ENCODE peak calls at places on chromosomes 7 and 10, in five cellular contexts. G is transverse colon, W is neural progenitor cell, L is AG04450, Y is lower lobe of right lung. N is an unnamed sample.

GRCh38 chr10:78185693-78186055 is 152.0 kb downstream of the RPS24 start:
- DNase-seq in G (no peak), W (no peak), L (no peak), Y (no peak), N (no peak)

GRCh38 chr10:127500098-127500497 is 49.0 kb upstream of the NPS start:
- DNase-seq in G (no peak), W (no peak), L (no peak), Y (no peak), N (no peak)

GRCh38 chr7:159027803-159028455 is 116.7 kb downstream of the VIPR2 start:
- DNase-seq in G (peak), W (peak), L (no peak), Y (no peak), N (no peak)

GRCh38 chr7:33649476-33650441 is 255.6 kb upstream of the BMPER start:
- DNase-seq in G (peak), W (no peak), L (no peak), Y (no peak), N (no peak)

GRCh38 chr10:14604181-14605142 is 170.2 kb downstream of the FAM107B start:
- DNase-seq in G (peak), W (peak), L (no peak), Y (peak), N (no peak)

GRCh38 chr7:131249003-131249402 is 78.7 kb upstream of the MKLN1 start:
- DNase-seq in G (peak), W (no peak), L (peak), Y (peak), N (peak)

GRCh38 chr7:16067695-16068094 is 353.6 kb downstream of the CRPPA start:
- DNase-seq in G (no peak), W (no peak), L (no peak), Y (no peak), N (no peak)

GRCh38 chr10:124150189-124150806 is 56.9 kb upstream of the CHST15 start:
- DNase-seq in G (no peak), W (peak), L (no peak), Y (no peak), N (no peak)

GRCh38 chr10:130801784-130802183 is 509.7 kb downstream of the TCERG1L start:
- DNase-seq in G (no peak), W (no peak), L (no peak), Y (no peak), N (no peak)

DNA sequence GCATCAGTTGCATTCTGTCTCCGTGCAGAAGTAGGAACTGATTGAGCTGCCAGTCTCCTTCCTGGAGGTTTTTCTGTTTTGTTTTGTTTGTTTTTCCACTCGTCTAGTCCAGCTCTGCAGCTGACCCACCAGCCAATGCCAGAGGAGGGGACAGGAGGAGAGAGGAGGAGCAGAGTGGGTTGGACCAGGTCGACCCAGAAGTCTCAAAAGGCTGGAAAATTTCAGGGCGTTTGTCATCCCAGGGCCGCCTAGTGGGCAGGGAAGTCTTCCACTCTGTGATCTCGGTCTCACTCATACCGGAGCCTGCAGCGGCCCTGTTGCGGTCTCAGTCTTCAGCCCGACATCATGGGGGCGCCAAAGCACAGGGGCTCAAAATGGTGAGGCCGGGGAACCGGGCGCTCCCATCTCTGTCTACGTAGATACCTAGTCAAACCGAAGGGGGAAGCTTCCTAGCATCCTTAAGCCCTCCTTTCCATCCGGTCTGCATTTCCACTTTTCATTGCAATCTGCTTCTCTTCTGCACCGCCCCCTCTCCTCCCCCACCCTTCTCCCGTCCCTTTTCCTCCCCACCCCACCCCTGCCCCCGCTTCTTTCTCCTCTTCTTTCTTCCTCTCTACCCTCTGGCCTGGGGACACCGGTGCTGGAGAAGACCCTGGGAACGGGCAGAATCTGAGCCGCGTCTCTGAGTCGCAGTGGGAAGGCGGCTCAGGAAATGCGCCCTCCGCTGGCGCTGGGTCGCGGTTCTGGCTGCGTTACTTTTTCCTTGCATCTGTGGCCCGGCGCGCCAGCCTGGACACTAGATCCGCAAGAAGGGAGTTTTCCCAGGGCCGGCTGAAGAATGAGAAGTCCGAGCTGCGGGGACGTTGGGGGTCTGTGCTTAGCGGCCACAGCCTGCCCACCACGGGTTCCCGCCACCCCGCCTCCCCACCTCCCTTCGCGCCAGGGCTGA is 16.2 kb upstream of the PAX2 start:
- DNase-seq in G (no peak), W (peak), L (no peak), Y (no peak), N (no peak)
- TF ChIP-seq CTCF in G (peak), W (peak), L (peak), Y (no peak), N (peak)

GRCh38 chr10:80473692-80474596 is 19.8 kb downstream of the TSPAN14 start:
- DNase-seq in G (no peak), W (no peak), L (no peak), Y (no peak), N (no peak)
- H3K4me3 ChIP-seq in G (no peak), W (no peak), L (no peak), Y (no peak), N (no peak)

GRCh38 chr10:48982584-48982983 is 42.9 kb upstream of the LRRC18 start:
- DNase-seq in G (no peak), W (no peak), L (no peak), Y (no peak), N (no peak)

GRCh38 chr10:48981310-48981907 is 41.8 kb upstream of the LRRC18 start:
- DNase-seq in G (peak), W (peak), L (peak), Y (peak), N (peak)

GRCh38 chr10:48978318-48978717 is 38.7 kb upstream of the LRRC18 start:
- DNase-seq in G (no peak), W (no peak), L (no peak), Y (no peak), N (no peak)

GRCh38 chr10:48985621-48986158 is 46.0 kb upstream of the LRRC18 start:
- DNase-seq in G (no peak), W (no peak), L (no peak), Y (no peak), N (no peak)

DNA sequence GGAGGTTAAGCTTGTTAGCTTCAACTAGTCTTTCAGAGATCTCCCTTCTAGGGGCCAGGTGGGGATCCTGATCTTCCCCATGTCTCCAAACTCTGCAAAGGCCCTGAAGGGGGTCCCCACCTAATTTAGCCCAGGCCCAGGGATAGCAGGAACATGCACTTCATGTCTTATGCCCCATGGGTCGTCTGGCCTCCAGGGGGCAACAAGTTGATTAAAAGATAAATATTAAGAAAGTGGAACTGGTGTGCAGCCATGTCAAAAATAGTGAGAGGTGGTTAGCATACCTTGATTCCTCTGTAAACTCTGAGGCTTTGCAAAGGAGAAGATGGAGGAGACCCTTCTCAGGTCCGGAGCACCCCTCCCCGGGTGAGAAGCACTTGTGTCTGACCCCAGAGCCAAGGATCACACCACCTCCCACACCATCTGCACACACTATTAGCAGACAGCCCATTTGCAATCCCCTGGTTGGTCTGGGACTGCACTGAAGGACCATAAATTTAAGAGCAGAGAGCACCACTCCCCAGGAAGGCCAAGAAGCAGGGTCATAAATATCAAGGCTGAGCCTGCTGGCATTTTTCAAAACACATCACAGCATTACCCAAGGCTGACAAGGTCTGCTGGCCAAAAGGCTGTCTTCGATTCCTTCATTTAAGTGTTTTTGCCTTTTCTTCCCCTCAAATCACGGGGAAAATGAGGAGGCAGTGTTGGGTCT is 44.2 kb upstream of the LRRC18 start:
- DNase-seq in G (no peak), W (no peak), L (no peak), Y (no peak), N (no peak)
- TF ChIP-seq CTCF in G (no peak), W (no peak), L (no peak), Y (no peak), N (no peak)

GRCh38 chr7:114415054-114415997 is 711 bp downstream of the FOXP2 start:
- DNase-seq in G (no peak), W (no peak), L (no peak), Y (no peak), N (no peak)

GRCh38 chr7:114414151-114415053 is at the start of gene FOXP2:
- DNase-seq in G (no peak), W (peak), L (no peak), Y (no peak), N (no peak)

GRCh38 chr7:114419441-114420107 is 5.0 kb downstream of the FOXP2 start:
- DNase-seq in G (no peak), W (no peak), L (peak), Y (no peak), N (no peak)

GRCh38 chr7:114416089-114416990 is 1.7 kb downstream of the FOXP2 start:
- DNase-seq in G (no peak), W (no peak), L (no peak), Y (no peak), N (no peak)

GRCh38 chr7:114418117-114418516 is 3.5 kb downstream of the FOXP2 start:
- DNase-seq in G (no peak), W (no peak), L (no peak), Y (no peak), N (no peak)
- H3K4me3 ChIP-seq in G (peak), W (no peak), L (no peak), Y (no peak), N (no peak)

DNA sequence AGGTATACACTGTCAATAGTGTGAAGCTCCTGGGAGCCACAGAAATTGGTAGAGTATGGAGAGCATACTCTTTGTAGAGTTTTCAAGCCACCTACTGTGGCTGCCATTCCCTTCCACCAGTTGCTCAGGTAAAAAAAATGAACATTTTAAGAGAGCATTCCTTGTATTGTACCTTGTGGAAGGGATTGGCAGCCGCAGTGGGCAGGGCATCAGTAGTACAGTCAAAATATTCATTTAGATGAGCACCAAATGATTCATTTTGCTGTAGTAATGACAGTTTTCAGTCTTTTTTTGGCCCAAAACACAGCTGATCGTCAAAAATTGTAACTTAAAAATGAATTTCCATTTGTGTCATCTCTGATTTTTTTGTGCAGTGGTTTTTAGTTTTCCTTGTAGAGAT is 304.9 kb downstream of the ATRNL1 start:
- DNase-seq in G (no peak), W (no peak), L (no peak), Y (no peak), N (no peak)
- TF ChIP-seq CTCF in G (no peak), W (no peak), L (no peak), Y (no peak), N (no peak)

DNA sequence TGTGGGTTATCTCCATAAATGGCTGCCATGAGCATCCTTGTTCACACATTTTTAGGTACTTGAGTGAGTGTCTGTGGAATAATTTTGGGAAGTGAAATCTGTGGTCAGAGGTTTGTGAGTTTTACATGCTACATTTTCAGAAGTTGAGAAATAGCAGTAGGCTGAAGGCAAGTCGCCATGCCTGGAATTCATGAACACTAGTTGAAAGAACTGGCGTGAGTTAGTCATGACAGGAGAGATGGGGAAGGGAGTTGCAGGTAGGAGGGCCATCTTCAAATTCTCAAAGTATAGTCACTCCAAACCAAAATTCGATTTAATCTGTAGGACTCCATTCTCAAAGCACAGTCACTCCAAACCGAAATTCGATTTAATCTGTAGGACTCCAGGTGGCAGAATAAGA is 89.6 kb downstream of the EGFR start:
- DNase-seq in G (no peak), W (no peak), L (no peak), Y (no peak), N (no peak)
- H3K4me3 ChIP-seq in G (no peak), W (no peak), L (no peak), Y (no peak), N (no peak)

DNA sequence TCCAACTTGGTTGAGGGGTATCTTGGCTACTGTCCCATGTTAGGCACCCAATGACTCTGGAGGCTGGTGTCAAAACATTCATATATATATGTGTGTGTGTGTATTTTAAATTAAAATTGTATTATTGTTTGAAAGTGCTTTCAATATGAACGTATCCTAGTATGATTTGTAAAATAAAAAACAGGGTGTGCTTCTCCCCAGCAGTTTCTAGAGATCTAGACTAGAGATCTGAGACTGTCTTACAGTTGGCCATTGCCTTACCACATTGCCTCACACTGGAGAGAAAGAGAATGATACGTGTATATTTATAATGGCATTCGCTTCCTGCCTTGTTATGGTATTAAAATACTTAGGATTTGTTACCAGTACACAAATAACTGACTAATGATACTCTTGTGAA is 1.2 kb downstream of the BAG3 start:
- DNase-seq in G (no peak), W (peak), L (peak), Y (no peak), N (peak)
- TF ChIP-seq CTCF in G (peak), W (peak), L (peak), Y (peak), N (peak)

DNA sequence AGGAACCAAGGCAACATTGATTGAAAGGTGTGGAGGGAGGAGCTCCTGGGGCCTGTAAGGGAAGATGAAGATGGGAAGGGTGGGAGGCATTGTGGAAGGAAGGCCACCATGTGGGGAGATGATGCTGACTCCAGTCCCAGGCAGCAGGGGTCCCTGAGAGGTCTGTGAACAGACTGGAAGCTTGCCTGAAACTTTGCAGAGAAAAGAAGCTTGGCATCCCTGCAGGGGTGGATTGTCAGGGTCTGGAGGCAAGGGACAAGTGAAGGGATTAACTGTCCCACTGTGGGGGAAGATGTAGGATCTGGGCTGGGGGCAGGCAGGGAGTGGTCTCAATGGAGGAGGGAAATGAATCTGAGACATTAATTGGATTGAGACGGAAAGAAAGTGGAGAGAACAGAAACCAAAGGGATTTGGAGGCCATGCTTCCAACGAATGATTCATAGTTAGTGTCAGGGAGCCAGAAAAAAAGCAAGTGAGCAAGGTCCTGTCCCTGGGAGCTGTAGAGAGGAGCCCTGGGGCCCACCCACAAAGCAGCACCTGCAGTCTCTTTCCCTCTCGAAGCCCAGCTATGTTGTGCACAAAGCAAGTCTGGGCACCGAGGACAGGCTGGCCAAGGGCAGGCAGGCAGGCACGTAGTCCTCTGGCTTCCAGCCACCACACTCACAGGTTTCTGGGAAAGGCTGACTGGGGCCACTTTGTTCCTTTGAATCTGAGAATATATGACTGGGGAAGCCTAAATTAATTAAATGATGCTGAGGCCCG is 4.8 kb upstream of the SLC18A3 start:
- DNase-seq in G (no peak), W (no peak), L (no peak), Y (no peak), N (no peak)
- H3K4me3 ChIP-seq in G (no peak), W (no peak), L (no peak), Y (no peak), N (no peak)

DNA sequence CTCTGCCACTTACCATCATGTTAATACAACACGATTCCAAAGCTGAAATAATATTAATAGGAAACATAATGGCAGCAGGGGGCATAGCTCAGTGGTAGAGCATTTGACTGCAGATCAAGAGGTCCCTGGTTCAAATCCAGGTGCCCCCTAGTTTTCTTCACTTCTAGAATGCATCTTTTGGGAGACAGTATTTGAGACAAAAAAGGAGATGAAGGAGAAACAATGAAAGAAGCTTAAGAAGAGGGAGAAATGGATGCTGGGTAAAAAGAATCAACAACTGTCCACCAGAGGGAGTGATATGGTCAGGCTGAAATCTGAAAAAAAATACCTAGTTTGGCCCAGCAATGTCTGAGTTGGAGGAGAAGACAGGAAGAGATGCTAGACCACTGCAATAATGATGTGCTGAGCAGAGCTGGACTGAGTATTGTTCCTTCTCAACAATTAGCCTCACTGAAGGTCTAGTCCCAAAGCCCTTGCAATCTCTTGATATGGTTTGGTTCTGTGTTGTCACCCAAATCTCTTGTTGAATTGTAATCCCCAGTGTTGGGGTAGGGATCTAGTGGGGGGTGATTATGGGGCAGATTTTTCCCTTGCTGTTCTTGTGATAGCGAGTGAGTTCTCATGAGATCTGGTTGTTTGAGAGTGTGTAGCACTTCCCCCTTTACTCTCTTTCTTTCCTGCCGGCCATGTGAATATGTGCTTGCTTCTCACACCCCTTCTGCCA is 48.3 kb downstream of the ZNF783 start:
- DNase-seq in G (no peak), W (no peak), L (peak), Y (no peak), N (peak)
- TF ChIP-seq CTCF in G (peak), W (peak), L (peak), Y (peak), N (peak)